ENCODE peak calls at places on chromosome 4, in seven cellular contexts. E, K, H, G, L, D and X are unnamed samples.

GRCh38 chr4:101037938-101038413 is 309.4 kb downstream of the PPP3CA start:
- DNase-seq in E (peak; percentile 30), K (no peak), H (peak; percentile 22), G (no peak), L (no peak), D (no peak), X (no peak)

GRCh38 chr4:3355266-3355748 is 62.5 kb downstream of the RGS12 start:
- DNase-seq in E (no peak), K (no peak), H (peak; percentile 81), G (no peak), L (no peak), D (no peak), X (no peak)

GRCh38 chr4:41878991-41879491 is 56.2 kb upstream of the TMEM33 start:
- DNase-seq in E (no peak), K (no peak), H (no peak), G (no peak), L (no peak), D (no peak), X (no peak)

GRCh38 chr4:1582227-1582626 is 101.9 kb downstream of the FAM53A start:
- DNase-seq in E (no peak), K (no peak), H (no peak), G (no peak), L (peak; percentile 18), D (peak; percentile 67), X (peak; percentile 47)

GRCh38 chr4:127829014-127829413 is 46.9 kb downstream of the HSPA4L start:
- DNase-seq in E (no peak), K (no peak), H (peak; percentile 66), G (no peak), L (no peak), D (no peak), X (no peak)

GRCh38 chr4:140151700-140152014 is 2.3 kb downstream of the MAML3 start:
- DNase-seq in E (peak; percentile 92), K (peak; percentile 75), H (no peak), G (peak; percentile 91), L (peak; percentile 90), D (peak; percentile 90), X (peak; percentile 93)

GRCh38 chr4:77676842-77677241 is 71.2 kb downstream of the CXCL13 start:
- DNase-seq in E (no peak), K (no peak), H (no peak), G (no peak), L (no peak), D (no peak), X (no peak)

GRCh38 chr4:51845736-51846135 is 2.8 kb downstream of the DCUN1D4 start:
- DNase-seq in E (no peak), K (peak; percentile 40), H (no peak), G (no peak), L (no peak), D (no peak), X (no peak)

GRCh38 chr4:47926667-47927258 is 12.4 kb upstream of the NFXL1 start:
- DNase-seq in E (peak; percentile 49), K (peak; percentile 69), H (peak; percentile 67), G (peak; percentile 81), L (peak; percentile 73), D (no peak), X (peak; percentile 62)

GRCh38 chr4:169030575-169030982 is 20.5 kb upstream of the CBR4 start:
- DNase-seq in E (peak; percentile 49), K (no peak), H (no peak), G (peak; percentile 45), L (no peak), D (no peak), X (no peak)

GRCh38 chr4:64230709-64231310 is 178.4 kb downstream of the TECRL start:
- DNase-seq in E (peak; percentile 12), K (peak; percentile 6), H (peak; percentile 1), G (peak; percentile 33), L (no peak), D (no peak), X (no peak)

GRCh38 chr4:54607521-54607920 is 50.2 kb upstream of the KIT start:
- DNase-seq in E (no peak), K (no peak), H (no peak), G (no peak), L (no peak), D (no peak), X (no peak)

GRCh38 chr4:130901321-130901720 is 1805.4 kb downstream of the C4orf33 start:
- DNase-seq in E (no peak), K (no peak), H (no peak), G (no peak), L (no peak), D (no peak), X (no peak)

GRCh38 chr4:7041851-7042696 is 1.1 kb upstream of the TADA2B start:
- DNase-seq in E (peak; percentile 60), K (peak; percentile 41), H (no peak), G (no peak), L (peak; percentile 56), D (peak; percentile 79), X (peak; percentile 56)

GRCh38 chr4:181728567-181728966 is 514.6 kb upstream of the TENM3 start:
- DNase-seq in E (peak; percentile 14), K (no peak), H (no peak), G (peak; percentile 12), L (no peak), D (no peak), X (no peak)

GRCh38 chr4:158809611-158810486 is 41.0 kb downstream of the FNIP2 start:
- DNase-seq in E (peak; percentile 99), K (peak; percentile 98), H (peak; percentile 63), G (peak; percentile 95), L (no peak), D (no peak), X (no peak)

GRCh38 chr4:54588404-54588803 is 69.4 kb upstream of the KIT start:
- DNase-seq in E (peak; percentile 15), K (no peak), H (no peak), G (peak; percentile 39), L (no peak), D (no peak), X (no peak)

GRCh38 chr4:30641345-30641744 is 78.8 kb upstream of the PCDH7 start:
- DNase-seq in E (no peak), K (no peak), H (no peak), G (no peak), L (no peak), D (no peak), X (no peak)

GRCh38 chr4:41538887-41539498 is 1.0 kb downstream of the LIMCH1 start:
- DNase-seq in E (peak; percentile 62), K (peak; percentile 9), H (no peak), G (no peak), L (no peak), D (no peak), X (peak; percentile 60)

GRCh38 chr4:121375262-121375661 is 5.6 kb downstream of the QRFPR start:
- DNase-seq in E (peak; percentile 69), K (peak; percentile 66), H (no peak), G (peak; percentile 46), L (no peak), D (no peak), X (no peak)

GRCh38 chr4:71906096-71906495 is 122.2 kb upstream of the GC start:
- DNase-seq in E (no peak), K (no peak), H (no peak), G (no peak), L (no peak), D (no peak), X (no peak)

GRCh38 chr4:76233967-76234678 is 17.4 kb upstream of the FAM47E start:
- DNase-seq in E (no peak), K (no peak), H (no peak), G (peak; percentile 34), L (no peak), D (no peak), X (no peak)
- H3K4me3 ChIP-seq in E (no peak overlapping the region), K (no peak overlapping the region), H (no peak overlapping the region), G (peak overlapping the region; percentile 58), L (no peak overlapping the region), D (no peak overlapping the region), X (no peak overlapping the region)

DNA sequence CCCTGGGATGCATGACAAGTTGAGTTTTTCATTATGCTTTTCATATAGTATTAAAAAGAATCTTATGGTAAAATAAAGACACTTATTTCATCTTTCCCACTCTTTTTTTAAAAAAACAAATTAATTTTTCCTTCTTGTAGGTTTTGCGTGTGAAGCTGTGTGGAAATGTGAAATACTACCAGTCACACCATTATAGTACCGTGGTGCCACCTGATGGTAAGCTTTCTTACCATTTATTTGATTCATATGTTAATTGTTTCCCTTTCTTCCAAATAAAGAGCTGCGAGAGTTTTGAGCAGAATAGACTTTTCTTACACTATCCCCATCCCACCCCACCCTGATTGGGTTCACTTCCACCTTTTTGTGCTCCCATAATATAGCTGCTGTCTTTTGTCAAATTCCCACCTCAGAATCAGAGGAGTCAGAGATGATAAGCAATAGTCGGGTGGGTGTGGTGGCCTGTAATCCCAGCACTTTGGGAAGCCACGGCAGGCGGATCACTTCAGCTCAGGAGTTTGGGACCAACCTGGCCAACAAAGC is 44.3 kb downstream of the CASP6 start:
- DNase-seq in E (no peak), K (peak; percentile 40), H (no peak), G (peak; percentile 44), L (no peak), D (no peak), X (no peak)
- TF ChIP-seq CTCF in E (no peak), K (no peak), H (no peak), G (peak; percentile 16), L (no peak), D (no peak), X (peak; percentile 8)

GRCh38 chr4:184097240-184097619 is 120.4 kb downstream of the ENPP6 start:
- DNase-seq in E (no peak), K (no peak), H (peak; percentile 49), G (no peak), L (no peak), D (peak; percentile 81), X (peak; percentile 76)

GRCh38 chr4:184097815-184098214 is 119.9 kb downstream of the ENPP6 start:
- DNase-seq in E (no peak), K (no peak), H (no peak), G (no peak), L (no peak), D (no peak), X (no peak)

GRCh38 chr4:184099033-184099432 is 118.6 kb downstream of the ENPP6 start:
- DNase-seq in E (no peak), K (no peak), H (no peak), G (no peak), L (no peak), D (no peak), X (no peak)

GRCh38 chr4:184094532-184095192 is 123.0 kb downstream of the ENPP6 start:
- DNase-seq in E (no peak), K (no peak), H (no peak), G (no peak), L (no peak), D (no peak), X (no peak)

DNA sequence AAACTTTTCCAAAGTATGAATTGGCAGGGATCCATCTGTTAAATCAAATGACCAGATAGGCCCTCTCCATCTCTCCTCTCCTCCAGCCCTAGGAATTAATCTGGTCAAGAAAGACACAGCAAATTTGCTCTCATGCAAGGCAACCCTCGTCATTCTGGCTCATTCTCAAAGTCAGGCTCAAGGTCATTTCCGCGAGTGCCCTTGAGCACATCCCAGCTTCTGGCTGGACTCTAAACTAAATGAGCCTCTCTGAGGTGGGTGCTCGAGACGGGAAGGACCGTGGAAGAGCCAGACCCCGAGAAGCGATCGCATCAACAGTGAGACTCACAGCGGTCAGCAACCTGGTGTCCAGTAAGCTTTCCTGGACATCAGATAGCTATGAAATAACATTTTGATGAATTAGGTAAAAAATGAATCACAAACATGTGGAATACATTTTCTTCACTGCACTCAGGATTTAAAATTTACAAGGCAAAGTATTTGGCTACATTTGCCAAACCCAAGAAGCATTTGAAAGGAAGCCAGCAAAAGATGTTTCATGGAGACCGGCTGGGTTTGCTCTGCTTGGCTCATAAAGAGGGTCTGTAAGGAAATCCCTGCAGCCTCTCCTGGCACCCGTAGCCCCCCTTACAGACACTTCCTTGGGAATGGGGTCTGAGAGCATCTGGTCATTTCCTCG is 121.0 kb downstream of the ENPP6 start:
- DNase-seq in E (peak; percentile 20), K (peak; percentile 73), H (no peak), G (peak; percentile 1), L (no peak), D (no peak), X (peak; percentile 5)
- H3K4me3 ChIP-seq in E (peak overlapping the region; percentile 54), K (peak overlapping the region; percentile 41), H (no peak overlapping the region), G (no peak overlapping the region), L (no peak overlapping the region), D (peak overlapping the region; percentile 33), X (peak overlapping the region; percentile 2)

GRCh38 chr4:84965558-84966381 is 720 bp downstream of the WDFY3 start:
- DNase-seq in E (peak; percentile 47), K (peak; percentile 31), H (peak; percentile 18), G (peak; percentile 29), L (peak; percentile 66), D (peak; percentile 67), X (peak; percentile 51)
- TF ChIP-seq CTCF in E (no peak), K (no peak), H (no peak), G (no peak), L (no peak), D (no peak), X (no peak)